ENCODE peak calls at places on chromosomes 4 and X, in seven cellular contexts. J, D, L, R, N, Z and S are unnamed samples.

GRCh38 chr4:105965183-105965800 is 70.0 kb downstream of the NPNT start:
- DNase-seq in J (no peak), D (no peak), L (no peak), R (no peak), N (no peak), Z (no peak), S (no peak)

GRCh38 chrX:155612312-155613224 is at the start of gene TMLHE:
- DNase-seq in J (peak), D (peak), L (no peak), R (peak), N (peak), Z (peak), S (peak)

GRCh38 chrX:38318196-38318595 is 9.1 kb downstream of the RPGR start:
- DNase-seq in J (no peak), D (no peak), L (no peak), R (no peak), N (no peak), Z (no peak), S (no peak)

GRCh38 chr4:40448875-40449274 is 113.7 kb downstream of the CHRNA9 start:
- DNase-seq in J (peak), D (no peak), L (no peak), R (no peak), N (no peak), Z (no peak), S (no peak)

GRCh38 chrX:71622347-71623104 is 4.2 kb upstream of the CXCR3 start:
- DNase-seq in J (peak), D (peak), L (peak), R (peak), N (peak), Z (peak), S (peak)

GRCh38 chrX:10006770-10007169 is 39.6 kb downstream of the CLDN34 start:
- DNase-seq in J (no peak), D (no peak), L (no peak), R (no peak), N (no peak), Z (no peak), S (no peak)

GRCh38 chr4:137530176-137530575 is 2.1 kb downstream of the PCDH18 start:
- DNase-seq in J (no peak), D (no peak), L (no peak), R (no peak), N (no peak), Z (peak), S (no peak)

GRCh38 chr4:154329268-154329858 is 162.2 kb downstream of the DCHS2 start:
- DNase-seq in J (no peak), D (no peak), L (no peak), R (no peak), N (no peak), Z (peak), S (peak)

GRCh38 chrX:155094468-155095061 is 23.3 kb downstream of the BRCC3 start:
- DNase-seq in J (no peak), D (peak), L (peak), R (no peak), N (no peak), Z (peak), S (no peak)

GRCh38 chrX:107561468-107562215 is 66.7 kb upstream of the PRPS1 start:
- DNase-seq in J (no peak), D (no peak), L (no peak), R (no peak), N (no peak), Z (no peak), S (no peak)

GRCh38 chrX:86133761-86134160 is 14.5 kb upstream of the DACH2 start:
- DNase-seq in J (no peak), D (no peak), L (no peak), R (no peak), N (no peak), Z (peak), S (no peak)

GRCh38 chr4:113683143-113683542 is 78.4 kb downstream of the CAMK2D start:
- DNase-seq in J (no peak), D (no peak), L (peak), R (no peak), N (peak), Z (no peak), S (peak)

GRCh38 chrX:3192835-3193234 is 151.6 kb downstream of the ARSF start:
- DNase-seq in J (no peak), D (no peak), L (no peak), R (no peak), N (no peak), Z (no peak), S (no peak)

GRCh38 chr4:52243367-52243766 is 192.3 kb downstream of the SPATA18 start:
- DNase-seq in J (no peak), D (no peak), L (no peak), R (no peak), N (no peak), Z (no peak), S (no peak)

GRCh38 chr4:73308286-73308685 is 49.7 kb upstream of the ANKRD17 start:
- DNase-seq in J (no peak), D (no peak), L (no peak), R (no peak), N (no peak), Z (peak), S (peak)

GRCh38 chr4:105241456-105241855 is 94.8 kb downstream of the TET2 start:
- DNase-seq in J (peak), D (no peak), L (no peak), R (peak), N (no peak), Z (no peak), S (no peak)

GRCh38 chr4:41232406-41232805 is 18.1 kb upstream of the APBB2 start:
- DNase-seq in J (no peak), D (no peak), L (no peak), R (no peak), N (no peak), Z (peak), S (no peak)

GRCh38 chrX:54798137-54798536 is at the start of gene ITIH6:
- DNase-seq in J (no peak), D (no peak), L (no peak), R (no peak), N (no peak), Z (no peak), S (no peak)

GRCh38 chr4:138007572-138007971 is 234.6 kb downstream of the SLC7A11 start:
- DNase-seq in J (no peak), D (no peak), L (no peak), R (no peak), N (no peak), Z (peak), S (no peak)

GRCh38 chrX:42695800-42696358 is 82.1 kb downstream of the PPP1R2C start:
- DNase-seq in J (no peak), D (no peak), L (no peak), R (no peak), N (no peak), Z (no peak), S (no peak)

GRCh38 chr4:183987529-183987946 is 82.4 kb downstream of the STOX2 start:
- DNase-seq in J (peak), D (no peak), L (no peak), R (peak), N (no peak), Z (peak), S (no peak)

GRCh38 chr4:139773560-139774318 is 108.1 kb downstream of the MGST2 start:
- DNase-seq in J (no peak), D (no peak), L (peak), R (no peak), N (no peak), Z (no peak), S (no peak)

GRCh38 chr4:82797048-82797590 is 1.5 kb downstream of the SCD5 start:
- DNase-seq in J (no peak), D (no peak), L (no peak), R (no peak), N (no peak), Z (peak), S (no peak)

GRCh38 chr4:120400441-120400840 is 333.8 kb upstream of the MAD2L1 start:
- DNase-seq in J (no peak), D (no peak), L (no peak), R (no peak), N (no peak), Z (no peak), S (no peak)

GRCh38 chr4:109978704-109979103 is 66.0 kb downstream of the EGF start:
- DNase-seq in J (no peak), D (no peak), L (no peak), R (no peak), N (no peak), Z (no peak), S (no peak)

GRCh38 chr4:151744614-151745013 is 16.2 kb downstream of the GATB start:
- DNase-seq in J (no peak), D (no peak), L (no peak), R (no peak), N (no peak), Z (peak), S (no peak)

GRCh38 chr4:5528108-5528507 is 180.3 kb downstream of the EVC2 start:
- DNase-seq in J (no peak), D (no peak), L (no peak), R (no peak), N (no peak), Z (no peak), S (no peak)

GRCh38 chr4:114780205-114780604 is 181.6 kb downstream of the UGT8 start:
- DNase-seq in J (no peak), D (no peak), L (peak), R (no peak), N (no peak), Z (peak), S (no peak)

GRCh38 chr4:183588169-183588675 is 70.8 kb downstream of the RWDD4 start:
- DNase-seq in J (peak), D (no peak), L (no peak), R (no peak), N (no peak), Z (peak), S (no peak)

GRCh38 chr4:103074598-103075434 is 1.7 kb downstream of the SLC9B2 start:
- DNase-seq in J (no peak), D (peak), L (no peak), R (no peak), N (no peak), Z (peak), S (peak)

GRCh38 chr4:53313510-53313909 is 52.4 kb downstream of the SCFD2 start:
- DNase-seq in J (no peak), D (no peak), L (no peak), R (peak), N (no peak), Z (peak), S (no peak)

GRCh38 chr4:124334119-124334518 is 378.4 kb downstream of the ANKRD50 start:
- DNase-seq in J (peak), D (no peak), L (peak), R (no peak), N (no peak), Z (peak), S (no peak)

GRCh38 chr4:183729430-183730328 is 70.6 kb downstream of the TRAPPC11 start:
- DNase-seq in J (no peak), D (no peak), L (no peak), R (no peak), N (no peak), Z (no peak), S (no peak)

GRCh38 chrX:97402903-97403302 is 519.2 kb downstream of the RPA4 start:
- DNase-seq in J (no peak), D (no peak), L (no peak), R (no peak), N (no peak), Z (no peak), S (no peak)

GRCh38 chr4:4704267-4704666 is 155.2 kb upstream of the MSX1 start:
- DNase-seq in J (no peak), D (no peak), L (no peak), R (no peak), N (no peak), Z (peak), S (no peak)

GRCh38 chrX:129115104-129115503 is 408.2 kb downstream of the SMARCA1 start:
- DNase-seq in J (peak), D (peak), L (peak), R (no peak), N (no peak), Z (no peak), S (peak)

GRCh38 chrX:12469296-12469695 is 321.9 kb upstream of the PRPS2 start:
- DNase-seq in J (no peak), D (no peak), L (no peak), R (no peak), N (no peak), Z (no peak), S (no peak)

GRCh38 chr4:25563071-25563564 is 92.5 kb upstream of the SLC34A2 start:
- DNase-seq in J (no peak), D (no peak), L (peak), R (no peak), N (no peak), Z (no peak), S (no peak)

GRCh38 chr4:176792348-176793059 is at the start of gene VEGFC:
- DNase-seq in J (peak), D (peak), L (no peak), R (peak), N (no peak), Z (peak), S (peak)